ENCODE peak calls at places on chromosomes 7 and 10, in nine cellular contexts. V is T-cell; H is endothelial cell; Y is G401; P is D341Med; Z is GM12892; J is dermis microvascular lymphatic vessel endothelial cell; R is amygdala; O is effector CD4-positive, alpha-beta T cell. B is an unnamed sample.

GRCh38 chr7:46147871-46148270 is 226.8 kb upstream of the IGFBP3 start:
- DNase-seq in O (no peak), Y (no peak), R (no peak), V (no peak), Z (no peak), J (no peak), P (no peak), H (no peak), B (no peak)

GRCh38 chr10:64731016-64731415 is 1209.8 kb downstream of the REEP3 start:
- DNase-seq in V (no peak), R (no peak), Z (no peak), H (no peak), P (no peak), Y (no peak), J (no peak), O (no peak), B (no peak)

GRCh38 chr7:120989571-120990220 is 1.2 kb downstream of the CPED1 start:
- DNase-seq in O (no peak), J (no peak), R (no peak), V (no peak), Z (no peak), Y (peak), P (peak), H (no peak), B (no peak)

GRCh38 chr10:30359373-30360206 is 10.5 kb upstream of the MTPAP start:
- DNase-seq in J (peak), O (peak), V (peak), Z (peak), H (peak), P (peak), Y (peak), R (peak), B (peak)

GRCh38 chr10:108735380-108735779 is 1187.9 kb downstream of the XPNPEP1 start:
- DNase-seq in H (no peak), Y (no peak), O (no peak), R (no peak), J (no peak), P (no peak), Z (no peak), V (no peak), B (no peak)

GRCh38 chr10:133307776-133308430 is 769 bp downstream of the TUBGCP2 start:
- DNase-seq in Z (no peak), H (peak), O (peak), P (peak), R (no peak), Y (peak), V (peak), J (peak), B (peak)

GRCh38 chr7:5777932-5778331 is 3.5 kb downstream of the RNF216 start:
- DNase-seq in P (no peak), O (no peak), V (no peak), Z (no peak), Y (no peak), R (no peak), J (no peak), H (no peak), B (no peak)

GRCh38 chr10:126387041-126387908 is 1.0 kb downstream of the ADAM12 start:
- DNase-seq in R (peak), Z (no peak), Y (no peak), H (peak), J (peak), O (no peak), P (no peak), V (peak), B (peak)

GRCh38 chr7:134435161-134435920 is 23.6 kb downstream of the AKR1B1 start:
- DNase-seq in J (no peak), Y (no peak), R (no peak), P (no peak), O (no peak), H (no peak), V (no peak), Z (no peak), B (no peak)

GRCh38 chr10:79316671-79317431 is 30.4 kb upstream of the PPIF start:
- DNase-seq in O (no peak), P (peak), J (no peak), Y (no peak), V (no peak), Z (peak), R (no peak), H (no peak), B (no peak)

GRCh38 chr10:91589015-91589655 is 43.7 kb downstream of the PPP1R3C start:
- DNase-seq in Z (no peak), R (no peak), J (no peak), Y (no peak), H (no peak), V (no peak), O (no peak), P (no peak), B (no peak)

GRCh38 chr10:48609899-48610584 is 5.2 kb upstream of the ARHGAP22 start:
- DNase-seq in P (peak), H (no peak), O (no peak), V (no peak), J (no peak), R (no peak), Y (no peak), Z (no peak), B (no peak)

GRCh38 chr7:127710635-127711034 is 58.6 kb downstream of the SND1 start:
- DNase-seq in P (no peak), V (no peak), J (no peak), Y (no peak), H (no peak), O (no peak), Z (no peak), R (no peak), B (no peak)

GRCh38 chr10:79413196-79413595 is 32.2 kb downstream of the ZCCHC24 start:
- DNase-seq in P (no peak), J (no peak), Z (no peak), V (no peak), H (no peak), O (no peak), R (no peak), Y (no peak), B (no peak)

GRCh38 chr7:24939406-24939805 is 40.6 kb downstream of the OSBPL3 start:
- DNase-seq in V (no peak), Y (no peak), J (no peak), O (no peak), R (no peak), Z (no peak), P (no peak), H (no peak), B (no peak)

GRCh38 chr10:98425511-98426352 is 10.8 kb upstream of the PYROXD2 start:
- DNase-seq in R (no peak), Y (peak), V (peak), O (no peak), J (no peak), H (peak), P (peak), Z (peak), B (peak)

GRCh38 chr7:24336461-24336860 is 52.5 kb downstream of the NPY start:
- DNase-seq in H (no peak), Z (no peak), V (no peak), Y (no peak), J (no peak), R (no peak), O (no peak), P (no peak), B (no peak)

GRCh38 chr10:93006435-93007039 is 54.1 kb upstream of the CYP26C1 start:
- DNase-seq in R (no peak), P (peak), J (peak), Z (no peak), Y (peak), O (no peak), H (no peak), V (no peak), B (no peak)

GRCh38 chr10:118958984-118959916 is 70.3 kb upstream of the NANOS1 start:
- DNase-seq in O (no peak), J (no peak), Z (no peak), P (no peak), Y (peak), R (no peak), V (no peak), H (no peak), B (no peak)

GRCh38 chr10:119313645-119314044 is 106.3 kb downstream of the GRK5 start:
- DNase-seq in Y (no peak), O (no peak), H (no peak), J (no peak), P (no peak), Z (peak), V (peak), R (no peak), B (peak)

GRCh38 chr10:63773962-63774361 is 252.8 kb downstream of the REEP3 start:
- DNase-seq in P (no peak), Y (no peak), O (no peak), Z (no peak), J (no peak), R (no peak), V (no peak), H (no peak), B (no peak)

B was measured in T-helper 9 cell.